ENCODE peak calls at places on chromosomes 2 and 18, in five cellular contexts. Q is endothelial cell of umbilical vein, Y is fibroblast of lung, D is fibroblast of pulmonary artery, L is lower lobe of right lung. J is an unnamed sample.

GRCh38 chr2:215692387-215693079 is 256.7 kb upstream of the FN1 start:
- DNase-seq in Q (peak), L (no peak), D (no peak), Y (peak), J (no peak)

GRCh38 chr2:177763532-177764265 is 308.9 kb downstream of the PDE11A start:
- DNase-seq in Q (peak), Y (peak), D (peak), L (peak), J (no peak)

GRCh38 chr2:11332596-11332995 is 11.8 kb downstream of the ROCK2 start:
- DNase-seq in Q (no peak), D (no peak), L (no peak), Y (no peak), J (no peak)

GRCh38 chr18:11040823-11041712 is 108.3 kb downstream of the PIEZO2 start:
- DNase-seq in Y (peak), Q (peak), D (peak), L (no peak), J (no peak)

GRCh38 chr18:29154196-29154757 is 977.3 kb upstream of the CDH2 start:
- DNase-seq in D (peak), Q (no peak), L (no peak), Y (no peak), J (no peak)

GRCh38 chr18:49970288-49970687 is 157.0 kb upstream of the ACAA2 start:
- DNase-seq in D (no peak), Y (no peak), L (no peak), Q (no peak), J (no peak)

GRCh38 chr2:46683541-46683940 is 204.2 kb downstream of the TMEM247 start:
- DNase-seq in D (no peak), L (no peak), Y (no peak), Q (no peak), J (no peak)

GRCh38 chr18:4808891-4809290 is 353.8 kb upstream of the DLGAP1 start:
- DNase-seq in L (no peak), Q (no peak), D (no peak), Y (no peak), J (no peak)

GRCh38 chr2:241413929-241414580 is 58.0 kb downstream of the FARP2 start:
- DNase-seq in L (no peak), D (no peak), Q (no peak), Y (peak), J (no peak)

GRCh38 chr18:61628085-61628484 is 264.7 kb downstream of the RNF152 start:
- DNase-seq in D (peak), Q (peak), L (no peak), Y (no peak), J (no peak)

GRCh38 chr2:98559581-98559980 is 48.7 kb downstream of the COA5 start:
- DNase-seq in L (no peak), Q (no peak), Y (no peak), D (no peak), J (no peak)

GRCh38 chr2:53787255-53787910 is 539 bp downstream of the ERLEC1 start:
- DNase-seq in L (no peak), Q (peak), Y (no peak), D (peak), J (no peak)

GRCh38 chr18:32470136-32470712 is 458 bp downstream of the GAREM1 start:
- DNase-seq in L (peak), Q (peak), Y (peak), D (peak), J (no peak)

GRCh38 chr2:174024524-174025270 is 59.5 kb upstream of the SP3 start:
- DNase-seq in Y (peak), L (peak), D (peak), Q (no peak), J (no peak)

GRCh38 chr2:113166187-113166645 is 7.6 kb upstream of the PSD4 start:
- DNase-seq in L (no peak), D (no peak), Y (no peak), Q (no peak), J (no peak)

GRCh38 chr18:33923980-33924379 is 300.7 kb downstream of the NOL4 start:
- DNase-seq in L (no peak), D (no peak), Y (no peak), Q (no peak), J (no peak)

GRCh38 chr18:43662657-43663056 is 385.4 kb upstream of the SYT4 start:
- DNase-seq in L (no peak), D (peak), Y (peak), Q (no peak), J (no peak)

GRCh38 chr2:15588329-15588919 is 3.2 kb upstream of the DDX1 start:
- DNase-seq in Q (peak), D (peak), Y (peak), L (no peak), J (no peak)

GRCh38 chr2:137802038-137802437 is 162.2 kb upstream of the HNMT start:
- DNase-seq in Y (no peak), D (no peak), Q (no peak), L (no peak), J (no peak)

GRCh38 chr2:195820373-195820772 is 163.3 kb downstream of the SLC39A10 start:
- DNase-seq in Y (peak), D (peak), L (no peak), Q (peak), J (no peak)

GRCh38 chr2:128714861-128715312 is 396.2 kb upstream of the HS6ST1 start:
- DNase-seq in Q (no peak), D (no peak), L (no peak), Y (no peak), J (peak)

GRCh38 chr2:64296695-64297346 is 152.6 kb upstream of the PELI1 start:
- DNase-seq in Q (no peak), L (no peak), Y (no peak), D (no peak), J (peak)

GRCh38 chr2:60882971-60883753 is 1.8 kb downstream of the REL start:
- DNase-seq in Q (peak), Y (peak), L (no peak), D (peak), J (no peak)

GRCh38 chr2:9772999-9773904 is 70.0 kb upstream of the TAF1B start:
- DNase-seq in D (no peak), Q (no peak), Y (no peak), L (peak), J (no peak)

GRCh38 chr2:98297817-98298684 is 48.2 kb upstream of the CNGA3 start:
- DNase-seq in D (no peak), Y (no peak), L (no peak), Q (peak), J (no peak)

GRCh38 chr2:171531291-171531690 is 9.0 kb downstream of the CYBRD1 start:
- DNase-seq in Y (peak), D (peak), Q (peak), L (no peak), J (peak)

GRCh38 chr2:158024288-158024898 is 77.3 kb upstream of the UPP2 start:
- DNase-seq in L (peak), Q (peak), Y (peak), D (peak), J (peak)

GRCh38 chr2:98912957-98913915 is 22.8 kb downstream of the CRACDL start:
- DNase-seq in D (peak), Y (peak), L (no peak), Q (no peak), J (no peak)

GRCh38 chr2:96541326-96541725 is 4.8 kb downstream of the ARID5A start:
- DNase-seq in D (no peak), L (no peak), Q (no peak), Y (no peak), J (no peak)

GRCh38 chr2:69227717-69228116 is 159.3 kb downstream of the GFPT1 start:
- DNase-seq in Q (no peak), D (no peak), Y (no peak), L (no peak), J (no peak)

GRCh38 chr2:208031608-208032019 is 6.3 kb upstream of the PLEKHM3 start:
- DNase-seq in L (peak), Q (no peak), Y (peak), D (peak), J (no peak)

GRCh38 chr2:230902180-230902899 is 22.7 kb downstream of the GPR55 start:
- DNase-seq in D (peak), Q (no peak), L (no peak), Y (peak), J (no peak)

GRCh38 chr2:140344842-140345241 is 1564.7 kb upstream of the NXPH2 start:
- DNase-seq in L (no peak), D (peak), Q (no peak), Y (no peak), J (no peak)

GRCh38 chr18:47151457-47151856 is 1.2 kb upstream of the HDHD2 start:
- DNase-seq in D (no peak), L (no peak), Y (no peak), Q (no peak), J (no peak)

GRCh38 chr2:45191972-45192371 is 182.7 kb upstream of the SIX2 start:
- DNase-seq in L (no peak), Y (peak), Q (no peak), D (peak), J (no peak)

GRCh38 chr18:961644-962355 is 57.1 kb downstream of the ADCYAP1 start:
- DNase-seq in Y (peak), L (no peak), D (peak), Q (peak), J (no peak)
- H3K4me3 ChIP-seq in Y (no peak), L (peak), D (peak), Q (no peak), J (peak)

DNA sequence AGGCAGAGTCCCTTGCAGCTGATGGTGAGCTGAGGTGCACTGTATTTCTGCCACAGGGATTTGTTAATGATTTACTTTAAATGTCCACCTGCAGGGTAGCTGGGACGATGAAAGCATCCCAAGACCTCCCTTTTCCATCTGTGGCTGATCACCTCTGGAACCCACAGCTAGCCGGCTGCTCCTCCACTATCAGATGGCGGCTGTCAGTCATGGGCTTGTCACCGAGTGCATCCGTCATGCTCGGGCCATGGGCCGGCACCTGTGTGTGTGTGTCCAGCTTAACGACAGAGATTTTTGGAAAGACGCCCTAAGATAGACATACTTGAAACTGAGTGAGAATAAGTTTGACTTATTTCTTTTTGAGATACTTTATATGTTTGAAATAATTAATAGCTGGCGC is 235.2 kb downstream of the FAM210A start:
- DNase-seq in D (no peak), L (no peak), Q (no peak), Y (no peak), J (no peak)
- H3K4me3 ChIP-seq in D (no peak), L (no peak), Q (no peak), Y (no peak), J (no peak)

GRCh38 chr18:36295880-36296301 is 1.6 kb upstream of the FHOD3 start:
- DNase-seq in Q (no peak), D (no peak), L (no peak), Y (no peak), J (peak)
- H3K4me3 ChIP-seq in Q (no peak), D (peak), L (no peak), Y (no peak), J (peak)

GRCh38 chr2:232385660-232386489 is 7.3 kb downstream of the ALPP start:
- DNase-seq in Q (peak), L (peak), Y (peak), D (peak), J (no peak)

GRCh38 chr2:232386490-232386739 is 7.9 kb downstream of the ALPP start:
- DNase-seq in L (peak), D (no peak), Q (no peak), Y (no peak), J (no peak)

GRCh38 chr2:232388324-232388891 is 9.9 kb downstream of the ALPP start:
- DNase-seq in Q (no peak), D (no peak), Y (no peak), L (no peak), J (no peak)

GRCh38 chr2:232387451-232388171 is 9.1 kb downstream of the ALPP start:
- DNase-seq in Y (no peak), Q (no peak), L (peak), D (no peak), J (no peak)

GRCh38 chr2:232386740-232387450 is 8.3 kb downstream of the ALPP start:
- DNase-seq in Y (no peak), Q (no peak), D (no peak), L (no peak), J (no peak)
- H3K4me3 ChIP-seq in Y (no peak), Q (no peak), D (no peak), L (peak), J (no peak)

GRCh38 chr2:37198681-37199065 is 2.4 kb downstream of the CEBPZOS start:
- DNase-seq in Y (no peak), Q (no peak), D (no peak), L (no peak), J (no peak)
- H3K4me3 ChIP-seq in Y (no peak), Q (no peak), D (no peak), L (no peak), J (no peak)

GRCh38 chr2:238593678-238594077 is 167.0 kb downstream of the ASB1 start:
- DNase-seq in D (no peak), L (no peak), Y (no peak), Q (no peak), J (peak)
- H3K4me3 ChIP-seq in D (no peak), L (no peak), Y (no peak), Q (no peak), J (no peak)

DNA sequence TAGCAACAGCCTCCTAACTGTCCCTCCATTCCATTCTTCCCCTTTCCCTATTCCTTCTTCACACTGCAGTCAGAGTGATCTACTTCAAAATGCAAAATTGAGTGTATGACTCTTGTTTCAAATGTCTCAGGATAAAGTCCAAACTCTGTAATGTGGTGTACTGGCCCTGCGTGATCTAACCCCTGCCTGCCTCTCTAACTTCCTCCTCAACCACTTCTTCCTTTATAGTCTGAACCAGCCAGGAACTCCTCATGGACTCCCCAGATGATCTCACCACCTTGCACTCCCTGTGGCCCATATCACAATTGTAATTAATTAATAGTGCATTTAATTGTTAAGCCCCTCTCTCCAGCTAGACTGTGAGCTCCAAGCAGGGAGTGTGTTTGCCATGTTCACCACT is 3.1 kb upstream of the B3GNT2 start:
- DNase-seq in D (no peak), Q (no peak), L (no peak), Y (no peak), J (no peak)
- H3K4me3 ChIP-seq in D (no peak), Q (no peak), L (no peak), Y (no peak), J (no peak)

DNA sequence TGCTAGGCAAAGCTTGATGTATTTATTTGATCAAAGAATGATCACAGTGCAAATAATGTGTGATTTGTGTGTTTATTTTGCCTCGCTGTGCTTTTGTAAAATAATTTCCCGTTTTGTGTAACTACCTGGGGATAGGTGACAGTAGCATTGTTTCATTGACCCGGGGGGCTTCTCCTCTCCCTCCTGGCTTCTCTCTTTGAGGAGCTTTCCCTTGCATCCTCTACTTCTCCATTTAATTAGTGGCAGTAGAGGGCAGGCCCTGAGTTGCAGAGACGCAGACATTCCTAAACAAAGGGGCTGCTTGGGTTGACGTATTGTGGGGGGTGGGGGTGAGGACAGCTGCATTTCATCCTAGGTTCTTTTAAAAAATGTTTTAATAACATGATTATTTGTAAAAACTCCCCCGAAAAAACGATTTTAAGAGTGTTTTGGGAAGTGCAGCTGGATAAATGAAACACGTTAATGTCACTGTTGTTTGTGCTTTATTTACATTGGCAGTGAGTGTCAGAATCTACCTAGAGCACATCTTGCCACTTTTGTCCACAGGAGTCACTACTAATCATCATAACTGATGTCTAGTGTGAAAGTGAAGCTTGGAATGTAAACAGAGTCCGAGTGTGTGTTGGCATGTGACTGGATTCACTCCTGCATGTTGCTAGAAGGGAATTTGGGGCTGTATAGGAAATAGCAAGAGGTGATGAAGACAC is 2.2 kb downstream of the NEDD4L start:
- DNase-seq in Y (no peak), Q (no peak), D (no peak), L (no peak), J (no peak)
- H3K4me3 ChIP-seq in Y (peak), Q (no peak), D (no peak), L (peak), J (peak)

DNA sequence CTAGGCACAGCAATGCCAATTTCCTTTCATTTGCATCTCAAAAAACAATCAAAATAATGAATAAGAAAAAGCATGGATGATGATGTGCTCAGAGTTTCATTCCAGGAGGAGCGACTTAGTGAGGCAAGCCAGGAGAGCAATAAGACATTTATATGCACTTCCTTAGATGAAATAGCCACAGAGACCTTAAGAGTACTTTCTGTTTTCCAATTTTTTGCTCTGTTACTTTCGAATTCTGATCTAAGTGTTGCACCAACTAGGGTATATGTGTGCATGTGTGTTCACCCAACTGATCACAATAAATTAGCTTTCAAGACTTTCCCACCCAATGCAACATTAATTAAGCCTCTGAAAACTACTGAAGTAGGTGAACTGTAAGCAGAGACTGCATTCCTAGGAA is 709 bp downstream of the RAB27B start:
- DNase-seq in D (peak), Q (no peak), Y (no peak), L (no peak), J (no peak)
- H3K4me3 ChIP-seq in D (peak), Q (no peak), Y (peak), L (peak), J (peak)